ENCODE peak calls at places on chromosomes 4 and X, in nine cellular contexts. Z is dorsolateral prefrontal cortex, Y is A549, J is hepatocyte, R is NT2/D1, K is fibroblast of lung, H is PC-3, I is AG04450, T is PC-9. X is an unnamed sample.

GRCh38 chrX:122046815-122047214 is 999.4 kb downstream of the GLUD2 start:
- DNase-seq in Z (no peak), Y (no peak), J (no peak), R (no peak), K (no peak), H (no peak), I (no peak), T (no peak), X (no peak)

GRCh38 chr4:54228563-54229501 is at the start of gene PDGFRA:
- DNase-seq in Z (no peak), Y (no peak), J (peak), R (no peak), K (peak), H (no peak), I (peak), T (no peak), X (peak)

GRCh38 chr4:39066371-39066770 is 4.3 kb downstream of the KLHL5 start:
- DNase-seq in Z (no peak), Y (no peak), J (no peak), R (no peak), K (no peak), H (no peak), I (no peak), T (no peak), X (no peak)

GRCh38 chr4:188387134-188387791 is 248.0 kb downstream of the TRIML1 start:
- DNase-seq in Z (no peak), Y (no peak), J (peak), R (no peak), K (no peak), H (no peak), I (no peak), T (peak), X (no peak)

GRCh38 chr4:81215219-81215892 is at the start of gene PRKG2:
- DNase-seq in Z (no peak), Y (no peak), J (peak), R (no peak), K (peak), H (no peak), I (no peak), T (no peak), X (no peak)

GRCh38 chr4:86927843-86928395 is 6.9 kb upstream of the AFF1 start:
- DNase-seq in Z (no peak), Y (peak), J (peak), R (no peak), K (peak), H (peak), I (peak), T (peak), X (peak)

GRCh38 chrX:18424482-18425198 is 768 bp upstream of the CDKL5 start:
- DNase-seq in Z (peak), Y (peak), J (peak), R (no peak), K (peak), H (peak), I (peak), T (no peak), X (peak)

GRCh38 chr4:6917445-6918241 is 8.0 kb downstream of the TBC1D14 start:
- DNase-seq in Z (no peak), Y (peak), J (peak), R (no peak), K (peak), H (peak), I (no peak), T (peak), X (no peak)

GRCh38 chrX:68870357-68870756 is 41.5 kb downstream of the EFNB1 start:
- DNase-seq in Z (no peak), Y (no peak), J (no peak), R (no peak), K (no peak), H (no peak), I (no peak), T (no peak), X (no peak)

GRCh38 chrX:10507181-10507580 is 113.2 kb downstream of the MID1 start:
- DNase-seq in Z (no peak), Y (no peak), J (no peak), R (no peak), K (no peak), H (peak), I (no peak), T (no peak), X (no peak)

DNA sequence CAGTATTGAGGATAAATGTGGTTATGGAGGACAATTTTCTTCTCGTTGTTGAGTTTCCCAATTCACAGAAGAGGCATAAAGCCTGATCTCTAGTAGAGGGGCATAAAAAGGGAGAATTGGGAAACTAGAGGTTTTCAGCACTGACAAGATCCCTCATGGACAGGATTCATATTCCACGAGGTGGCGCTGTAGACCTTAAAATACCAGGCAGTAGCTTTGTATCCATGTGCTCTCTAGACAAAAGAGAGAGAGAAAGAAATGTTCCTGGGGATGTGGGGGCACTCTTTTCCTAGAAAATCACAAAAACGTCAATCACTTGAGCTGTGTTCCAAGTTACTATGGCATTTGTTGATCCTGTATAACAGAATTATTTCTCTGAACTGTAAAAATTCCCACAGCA is 128.3 kb downstream of the MAGEE1 start:
- DNase-seq in Z (no peak), Y (peak), J (peak), R (peak), K (peak), H (peak), I (no peak), T (peak), X (no peak)
- H3K4me3 ChIP-seq in Z (no peak), Y (no peak), J (no peak), R (no peak), K (no peak), H (no peak), I (no peak), T (no peak), X (no peak)

DNA sequence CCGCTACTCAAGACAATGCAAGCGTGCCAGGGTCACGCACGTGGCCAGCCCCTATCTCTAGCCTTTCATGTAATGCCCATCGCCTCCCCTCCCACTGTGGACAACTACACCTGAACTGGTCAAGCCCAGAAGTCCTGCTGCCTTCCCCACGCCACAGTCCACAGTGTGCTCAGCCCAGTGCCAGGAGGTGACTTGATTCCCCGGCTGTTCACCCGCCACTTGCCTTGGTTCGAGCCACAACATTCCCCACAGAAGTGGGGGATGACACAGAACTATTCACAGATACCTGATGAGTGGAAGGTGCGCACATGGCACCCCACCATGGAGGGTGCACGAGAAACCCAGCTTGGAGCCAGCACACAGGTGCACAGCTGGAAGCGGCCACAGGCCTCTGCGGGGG is 6.8 kb downstream of the ARHGAP4 start:
- DNase-seq in Z (no peak), Y (no peak), J (no peak), R (no peak), K (no peak), H (no peak), I (no peak), T (no peak), X (no peak)
- H3K4me3 ChIP-seq in Z (no peak), Y (no peak), J (no peak), R (no peak), K (no peak), H (no peak), I (no peak), T (no peak), X (no peak)

DNA sequence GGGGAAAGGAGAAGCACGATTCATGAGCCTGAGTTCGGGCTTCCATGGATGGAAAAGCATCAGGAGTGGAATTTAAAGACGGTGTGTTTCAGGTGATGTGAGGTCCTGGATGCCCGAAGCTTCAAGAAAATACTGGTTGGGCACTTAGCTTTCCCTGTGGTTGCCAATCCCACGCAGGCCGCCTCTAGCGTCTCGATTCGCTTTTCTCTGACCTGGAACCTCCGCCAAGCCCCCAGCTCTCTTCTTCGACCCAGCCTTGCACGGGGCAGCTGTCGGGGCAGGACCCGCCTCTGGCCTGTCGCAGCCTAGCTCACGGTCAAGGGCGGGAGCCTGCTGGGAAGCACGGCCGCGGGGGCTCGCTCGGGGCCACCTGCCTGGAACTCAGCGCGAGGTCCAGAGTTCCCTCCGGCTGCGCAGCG is 308 bp upstream of the TLR2 start:
- DNase-seq in Z (no peak), Y (no peak), J (no peak), R (no peak), K (no peak), H (no peak), I (no peak), T (no peak), X (no peak)
- H3K4me3 ChIP-seq in Z (peak), Y (peak), J (peak), R (peak), K (peak), H (peak), I (peak), T (peak), X (peak)

GRCh38 chrX:117752745-117753144 is 363.9 kb downstream of the KLHL13 start:
- DNase-seq in Z (no peak), Y (no peak), J (no peak), R (no peak), K (no peak), H (no peak), I (no peak), T (no peak), X (no peak)
- H3K4me3 ChIP-seq in Z (no peak), Y (no peak), J (no peak), R (no peak), K (no peak), H (no peak), I (no peak), T (no peak), X (no peak)

GRCh38 chrX:352181-352580 is 33.6 kb upstream of the GTPBP6 start:
- DNase-seq in Z (no peak), Y (no peak), J (no peak), R (no peak), K (no peak), H (no peak), I (no peak), T (no peak), X (no peak)
- H3K4me3 ChIP-seq in Z (no peak), Y (no peak), J (no peak), R (no peak), K (no peak), H (no peak), I (no peak), T (no peak), X (no peak)

DNA sequence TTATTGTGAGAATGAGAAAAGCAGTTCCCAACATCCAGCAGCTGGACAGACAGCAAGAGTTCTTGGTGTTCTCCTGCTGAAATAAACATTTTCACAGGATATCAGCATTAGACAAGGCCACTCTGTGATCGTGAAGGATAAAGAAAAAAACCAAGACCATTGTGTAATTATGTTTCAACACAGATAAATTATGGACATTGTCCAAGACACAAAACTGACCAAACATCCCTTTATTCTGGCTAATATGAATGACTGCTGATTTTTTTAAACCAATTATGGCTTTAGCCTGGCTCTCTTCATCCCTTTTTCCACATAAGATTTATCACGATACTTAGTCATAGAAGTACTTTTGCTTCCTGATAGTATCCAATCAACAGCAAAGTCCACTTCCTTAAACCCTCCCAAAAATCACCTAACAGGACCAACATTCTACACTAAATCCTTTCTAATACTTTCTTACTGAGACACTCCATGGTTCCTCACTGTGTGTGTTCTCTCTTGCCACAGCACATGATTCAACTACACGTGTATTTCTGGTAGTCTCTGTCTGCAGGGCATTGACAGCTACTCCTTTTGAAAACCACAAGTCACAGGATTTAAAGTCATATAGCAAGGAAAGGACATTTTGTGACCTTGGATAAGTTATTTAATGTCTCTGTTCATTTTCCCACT is 137.0 kb upstream of the PGRMC2 start:
- DNase-seq in Z (no peak), Y (no peak), J (no peak), R (no peak), K (peak), H (peak), I (no peak), T (no peak), X (no peak)
- H3K4me3 ChIP-seq in Z (no peak), Y (no peak), J (no peak), R (no peak), K (no peak), H (no peak), I (no peak), T (no peak), X (no peak)

DNA sequence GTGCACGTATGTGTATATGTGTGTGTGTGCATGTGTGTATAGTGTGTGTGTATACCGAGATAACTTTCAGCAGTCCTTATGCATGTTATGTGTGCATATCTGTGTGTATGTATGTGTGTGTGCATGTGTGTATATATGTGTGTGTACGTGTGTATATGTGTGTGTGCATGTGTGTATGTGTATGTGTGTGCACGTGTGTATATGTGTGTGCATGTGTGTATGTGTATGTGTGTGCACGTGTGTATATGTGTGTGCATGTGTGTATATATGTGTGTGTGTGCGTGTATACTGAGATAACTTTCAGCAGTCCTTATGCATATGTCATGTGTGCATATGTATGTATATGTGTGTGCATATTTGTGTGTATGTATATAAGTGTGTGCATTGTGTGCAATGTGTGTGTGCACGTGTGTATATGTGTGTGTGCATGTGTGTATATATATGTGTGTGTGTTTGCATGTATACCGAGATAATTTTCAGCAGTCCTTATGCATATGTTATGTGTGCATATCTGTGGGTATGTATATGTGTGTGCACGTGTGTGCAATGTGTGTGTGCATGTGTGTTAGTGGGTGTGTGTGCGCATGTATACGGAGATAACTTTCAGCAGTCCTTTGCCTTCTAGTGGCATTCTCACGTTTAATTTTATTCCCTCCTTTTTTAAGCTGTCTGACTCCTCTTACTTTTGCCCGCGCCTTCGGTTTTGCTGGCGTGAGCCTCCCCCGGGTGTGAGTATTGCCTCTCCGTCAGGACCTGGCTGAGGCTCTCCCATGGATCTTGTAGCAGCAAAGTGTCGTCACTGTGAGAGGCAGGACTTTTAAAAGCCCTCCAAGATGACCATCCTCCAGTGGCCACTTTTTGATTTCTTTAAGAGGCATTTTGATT is 99.6 kb upstream of the SHOX start:
- DNase-seq in Z (no peak), Y (no peak), J (no peak), R (no peak), K (no peak), H (no peak), I (no peak), T (no peak), X (no peak)
- H3K4me3 ChIP-seq in Z (no peak), Y (no peak), J (no peak), R (no peak), K (no peak), H (no peak), I (no peak), T (no peak), X (no peak)

DNA sequence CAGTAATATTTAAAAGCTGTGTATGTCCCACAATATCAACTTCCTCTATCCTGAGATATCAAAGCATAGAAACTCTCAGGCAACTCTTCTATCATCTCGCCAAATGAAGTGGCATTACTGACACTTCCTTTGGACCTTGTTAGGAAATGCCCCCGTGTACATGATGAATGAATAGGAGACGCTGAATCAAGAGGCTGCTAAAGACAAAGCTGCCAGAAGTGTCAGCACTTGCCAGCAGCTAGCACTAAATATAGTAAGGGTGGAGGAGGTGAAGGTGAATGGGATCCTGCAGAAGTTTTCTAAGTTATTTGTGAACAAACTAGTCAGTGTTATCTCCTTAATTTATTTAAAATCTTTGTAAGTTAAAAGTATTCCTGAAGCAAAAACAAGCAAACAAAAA is 99.4 kb upstream of the BLTP1 start:
- DNase-seq in Z (no peak), Y (no peak), J (no peak), R (no peak), K (no peak), H (no peak), I (no peak), T (no peak), X (no peak)
- H3K4me3 ChIP-seq in Z (no peak), Y (no peak), J (no peak), R (no peak), K (no peak), H (no peak), I (no peak), T (no peak), X (no peak)

X was measured in skeletal muscle cell.